ENCODE peak calls at places on chromosomes 1 and 21, in seven cellular contexts. W is MM.1S, D is DND-41, C is aorta, G is hepatocyte, H is A673, X is neural progenitor cell. J is an unnamed sample.

GRCh38 chr1:19743793-19744192 is 55.9 kb downstream of the TMCO4 start:
- DNase-seq in G (no peak), C (no peak), X (no peak), H (no peak), W (no peak), D (no peak), J (no peak)

GRCh38 chr1:19029191-19030085 is 73.0 kb upstream of the IFFO2 start:
- DNase-seq in G (no peak), W (no peak), D (no peak), H (no peak), C (no peak), X (no peak), J (no peak)

GRCh38 chr1:79043506-79043905 is 37.0 kb upstream of the ADGRL4 start:
- DNase-seq in G (no peak), D (no peak), X (no peak), H (peak; percentile 14), C (no peak), W (no peak), J (peak; percentile 14)

GRCh38 chr1:241702436-241702835 is 50.4 kb downstream of the WDR64 start:
- DNase-seq in G (peak; percentile 12), C (no peak), X (no peak), D (no peak), W (no peak), H (no peak), J (no peak)

GRCh38 chr1:207913951-207914350 is 3.0 kb upstream of the CD34 start:
- DNase-seq in H (no peak), C (no peak), X (no peak), W (no peak), D (no peak), G (peak; percentile 27), J (no peak)

GRCh38 chr1:47562799-47563198 is 125.0 kb downstream of the FOXD2 start:
- DNase-seq in W (no peak), D (no peak), C (no peak), H (no peak), X (no peak), G (no peak), J (no peak)

GRCh38 chr1:198622532-198623218 is 16.2 kb upstream of the PTPRC start:
- DNase-seq in W (no peak), H (no peak), C (no peak), D (no peak), X (no peak), G (no peak), J (no peak)

GRCh38 chr1:241934181-241934815 is 23.3 kb upstream of the BECN2 start:
- DNase-seq in G (peak; percentile 51), X (peak; percentile 76), C (no peak), D (no peak), H (no peak), W (no peak), J (peak; percentile 80)

GRCh38 chr21:37531402-37532042 is 164.9 kb downstream of the DYRK1A start:
- DNase-seq in G (no peak), W (no peak), D (no peak), C (peak; percentile 66), H (no peak), X (peak; percentile 9), J (no peak)

GRCh38 chr1:5933676-5934057 is 58.6 kb downstream of the NPHP4 start:
- DNase-seq in X (no peak), D (no peak), H (peak; percentile 22), C (no peak), W (no peak), G (no peak), J (no peak)

GRCh38 chr21:44079846-44080245 is 27.4 kb upstream of the PWP2 start:
- DNase-seq in H (no peak), G (no peak), W (no peak), D (no peak), X (no peak), C (no peak), J (no peak)

GRCh38 chr1:99170516-99170915 is 93.8 kb upstream of the PLPPR4 start:
- DNase-seq in W (no peak), X (no peak), D (no peak), H (no peak), C (no peak), G (no peak), J (no peak)

GRCh38 chr1:9593492-9594465 is 5.1 kb downstream of the TMEM201 start:
- DNase-seq in G (peak; percentile 81), C (peak; percentile 85), H (peak; percentile 97), D (peak; percentile 57), X (peak; percentile 96), W (no peak), J (peak; percentile 87)

GRCh38 chr1:17016317-17016661 is 4.6 kb upstream of the ATP13A2 start:
- DNase-seq in C (no peak), X (no peak), H (no peak), D (no peak), G (no peak), W (no peak), J (peak; percentile 24)

GRCh38 chr21:21034046-21034445 is 35.8 kb downstream of the NCAM2 start:
- DNase-seq in C (no peak), X (no peak), W (no peak), G (no peak), D (no peak), H (no peak), J (no peak)

GRCh38 chr1:221994274-221994698 is 252.4 kb upstream of the DUSP10 start:
- DNase-seq in H (no peak), X (no peak), W (no peak), C (no peak), D (no peak), G (no peak), J (no peak)

GRCh38 chr1:168104535-168104934 is 32.2 kb downstream of the GPR161 start:
- DNase-seq in C (no peak), W (no peak), X (no peak), G (no peak), H (no peak), D (no peak), J (no peak)

GRCh38 chr1:225299624-225300023 is 128.2 kb downstream of the LBR start:
- DNase-seq in D (no peak), G (no peak), C (no peak), X (no peak), H (no peak), W (no peak), J (no peak)

GRCh38 chr1:39328110-39328509 is 123.6 kb downstream of the MACF1 start:
- DNase-seq in X (no peak), G (no peak), C (no peak), H (no peak), D (no peak), W (no peak), J (no peak)

GRCh38 chr1:192011525-192011924 is 146.7 kb upstream of the RGS18 start:
- DNase-seq in X (no peak), G (no peak), C (no peak), D (no peak), W (no peak), H (no peak), J (no peak)

GRCh38 chr1:44408181-44409018 is 3.3 kb downstream of the RNF220 start:
- DNase-seq in C (peak; percentile 38), G (peak; percentile 17), H (peak; percentile 15), W (peak; percentile 31), X (peak; percentile 87), D (no peak), J (peak; percentile 91)

GRCh38 chr1:228087771-228088251 is 5.3 kb downstream of the ARF1 start:
- DNase-seq in W (no peak), X (no peak), D (no peak), C (peak; percentile 69), G (no peak), H (no peak), J (no peak)

GRCh38 chr1:92291372-92291999 is 7.3 kb downstream of the GLMN start:
- DNase-seq in X (peak; percentile 64), D (no peak), H (peak; percentile 72), G (peak; percentile 66), C (no peak), W (peak; percentile 40), J (peak; percentile 79)

GRCh38 chr1:201740609-201741231 is 88.2 kb upstream of the IPO9 start:
- DNase-seq in G (no peak), C (peak; percentile 60), X (peak; percentile 48), H (no peak), D (no peak), W (peak; percentile 26), J (peak; percentile 69)
- H3K4me1 ChIP-seq in G (peaks cover 23% of the 10 kb centered on the region), C (peaks cover 27% of the 10 kb centered on the region), X (peaks cover 53% of the 10 kb centered on the region), H (peaks cover 31% of the 10 kb centered on the region), D (no peaks in the 10 kb centered on the region), W (peaks cover 58% of the 10 kb centered on the region), J (peaks cover 54% of the 10 kb centered on the region)

DNA sequence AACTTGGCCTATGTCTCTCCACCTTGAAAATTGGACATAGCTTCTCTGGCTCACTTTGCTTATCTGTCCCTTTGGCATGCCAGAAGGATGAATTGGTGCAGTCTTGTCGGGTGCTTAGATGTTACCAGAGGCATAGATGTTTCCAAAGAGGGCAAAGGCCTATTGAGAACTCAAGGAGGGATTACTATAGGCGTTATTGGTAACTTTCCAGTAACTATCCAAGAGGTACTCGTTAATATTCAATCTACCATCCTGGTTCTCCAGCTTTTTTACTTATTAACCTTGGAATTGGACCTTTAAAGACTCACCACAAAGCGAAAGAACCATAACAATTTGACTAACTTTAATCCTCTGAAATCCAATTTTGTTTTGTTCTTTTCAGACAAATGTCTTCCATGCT is 368.4 kb upstream of the ESRRG start:
- DNase-seq in C (no peak), X (no peak), D (no peak), G (no peak), H (no peak), W (no peak), J (no peak)
- H3K27ac ChIP-seq in C (no peak overlapping the region), X (no peak overlapping the region), D (no peak overlapping the region), G (no peak overlapping the region), H (no peak overlapping the region), W (no peak overlapping the region), J (no peak overlapping the region)

DNA sequence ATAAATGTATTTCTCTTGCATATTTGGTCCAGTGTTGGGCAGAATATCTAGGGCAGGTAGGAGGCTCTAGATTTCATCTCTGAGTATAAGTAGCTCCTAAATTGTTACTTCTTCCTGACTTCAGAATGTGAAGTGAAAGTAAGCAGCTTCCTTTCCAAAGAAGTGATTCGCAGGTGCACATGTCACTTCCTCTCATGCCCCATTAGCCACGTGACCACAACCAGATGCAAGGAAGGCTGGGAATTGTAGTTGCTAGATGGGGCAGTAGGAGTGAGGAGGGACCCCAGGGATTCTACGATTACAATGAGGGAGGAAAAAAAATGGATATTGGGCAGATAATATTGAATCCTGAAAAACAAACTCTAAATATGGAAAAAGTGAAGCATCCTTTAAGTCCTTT is 113.2 kb upstream of the CYYR1 start:
- DNase-seq in X (no peak), W (peak; percentile 89), D (peak; percentile 56), G (no peak), C (no peak), H (peak; percentile 58), J (peak; percentile 80)
- H3K4me1 ChIP-seq in X (no peaks in the 10 kb centered on the region), W (no peaks in the 10 kb centered on the region), D (peaks cover 10% of the 10 kb centered on the region), G (no peaks in the 10 kb centered on the region), C (no peaks in the 10 kb centered on the region), H (no peaks in the 10 kb centered on the region), J (no peaks in the 10 kb centered on the region)

GRCh38 chr1:154753426-154753825 is 116.7 kb downstream of the KCNN3 start:
- DNase-seq in X (no peak), W (no peak), G (no peak), C (no peak), H (no peak), D (no peak), J (no peak)

GRCh38 chr1:154751690-154752089 is 118.4 kb downstream of the KCNN3 start:
- DNase-seq in D (no peak), H (no peak), X (no peak), G (peak; percentile 43), C (no peak), W (no peak), J (no peak)

GRCh38 chr1:154749078-154749760 is 120.9 kb downstream of the KCNN3 start:
- DNase-seq in G (no peak), C (no peak), W (peak; percentile 45), X (no peak), D (peak; percentile 37), H (peak; percentile 74), J (peak; percentile 45)

GRCh38 chr1:154752273-154753030 is 117.6 kb downstream of the KCNN3 start:
- DNase-seq in H (peak; percentile 15), X (no peak), G (no peak), D (no peak), W (no peak), C (no peak), J (no peak)

GRCh38 chr1:154750681-154751665 is 119.1 kb downstream of the KCNN3 start:
- DNase-seq in D (no peak), W (no peak), C (no peak), G (no peak), H (no peak), X (no peak), J (no peak)
- H3K27ac ChIP-seq in D (no peak overlapping the region), W (no peak overlapping the region), C (no peak overlapping the region), G (no peak overlapping the region), H (no peak overlapping the region), X (no peak overlapping the region), J (no peak overlapping the region)